ENCODE peak calls at places on chromosomes 4 and X, in seven cellular contexts. One of them, this sample, is unnamed. For H3K9me3, the result is how much of the 10 kb centered on the place peaks cover.

GRCh38 chr4:101813604-101814003 is 23.1 kb downstream of the BANK1 start:
- DNase-seq in GM23248: no peak
- DNase-seq in kidney: no peak
- DNase-seq in K562: no peak
- DNase-seq in neural progenitor cell: no peak
- DNase-seq in H9: no peak
- DNase-seq in keratinocyte: no peak
- DNase-seq in this sample: no peak

GRCh38 chr4:99471896-99472295 is 36.8 kb upstream of the ADH7 start:
- DNase-seq in H9: no peak
- DNase-seq in kidney: no peak
- DNase-seq in GM23248: no peak
- DNase-seq in neural progenitor cell: no peak
- DNase-seq in keratinocyte: no peak
- DNase-seq in K562: no peak
- DNase-seq in this sample: no peak

GRCh38 chr4:170106899-170107298 is 17.1 kb upstream of the AADAT start:
- DNase-seq in GM23248: no peak
- DNase-seq in keratinocyte: no peak
- DNase-seq in K562: no peak
- DNase-seq in kidney: no peak
- DNase-seq in H9: no peak
- DNase-seq in neural progenitor cell: no peak
- DNase-seq in this sample: no peak

GRCh38 chr4:139564502-139564901 is 8.5 kb upstream of the SETD7 start:
- DNase-seq in H9: no peak
- DNase-seq in K562: no peak
- DNase-seq in neural progenitor cell: no peak
- DNase-seq in keratinocyte: no peak
- DNase-seq in GM23248: no peak
- DNase-seq in kidney: no peak
- DNase-seq in this sample: no peak

GRCh38 chr4:5037553-5038551 is 13.4 kb upstream of the STK32B start:
- DNase-seq in kidney: no peak
- DNase-seq in GM23248: peak
- DNase-seq in neural progenitor cell: no peak
- DNase-seq in H9: no peak
- DNase-seq in keratinocyte: peak
- DNase-seq in K562: peak
- DNase-seq in this sample: no peak

GRCh38 chrX:74119016-74119910 is 184.7 kb upstream of the ZCCHC13 start:
- DNase-seq in neural progenitor cell: no peak
- DNase-seq in K562: no peak
- DNase-seq in GM23248: peak
- DNase-seq in kidney: no peak
- DNase-seq in keratinocyte: peak
- DNase-seq in H9: no peak
- DNase-seq in this sample: no peak

GRCh38 chr4:94588900-94589693 is 137.4 kb downstream of the PDLIM5 start:
- DNase-seq in keratinocyte: no peak
- DNase-seq in GM23248: peak
- DNase-seq in neural progenitor cell: no peak
- DNase-seq in H9: no peak
- DNase-seq in K562: no peak
- DNase-seq in kidney: no peak
- DNase-seq in this sample: no peak

GRCh38 chrX:22247169-22247568 is 25.5 kb upstream of the CBLL2 start:
- DNase-seq in kidney: no peak
- DNase-seq in neural progenitor cell: no peak
- DNase-seq in keratinocyte: peak
- DNase-seq in GM23248: peak
- DNase-seq in H9: no peak
- DNase-seq in K562: no peak
- DNase-seq in this sample: no peak

GRCh38 chrX:51837926-51838325 is 55.5 kb upstream of the MAGED1 start:
- DNase-seq in kidney: no peak
- DNase-seq in H9: no peak
- DNase-seq in GM23248: peak
- DNase-seq in neural progenitor cell: no peak
- DNase-seq in K562: no peak
- DNase-seq in keratinocyte: no peak
- DNase-seq in this sample: no peak

GRCh38 chrX:129193357-129193756 is 329.9 kb downstream of the SMARCA1 start:
- DNase-seq in GM23248: no peak
- DNase-seq in neural progenitor cell: no peak
- DNase-seq in keratinocyte: no peak
- DNase-seq in K562: no peak
- DNase-seq in kidney: no peak
- DNase-seq in H9: no peak
- DNase-seq in this sample: no peak

GRCh38 chr4:67106846-67107467 is 438.3 kb downstream of the CENPC start:
- DNase-seq in kidney: no peak
- DNase-seq in keratinocyte: no peak
- DNase-seq in GM23248: no peak
- DNase-seq in H9: no peak
- DNase-seq in K562: no peak
- DNase-seq in neural progenitor cell: peak
- DNase-seq in this sample: no peak

GRCh38 chrX:117835034-117835433 is 281.6 kb downstream of the KLHL13 start:
- DNase-seq in keratinocyte: no peak
- DNase-seq in GM23248: no peak
- DNase-seq in neural progenitor cell: peak
- DNase-seq in H9: peak
- DNase-seq in K562: no peak
- DNase-seq in kidney: peak
- DNase-seq in this sample: no peak

GRCh38 chr4:111074523-111075114 is 451.7 kb upstream of the PITX2 start:
- DNase-seq in kidney: peak
- DNase-seq in keratinocyte: no peak
- DNase-seq in GM23248: no peak
- DNase-seq in neural progenitor cell: peak
- DNase-seq in K562: no peak
- DNase-seq in H9: peak
- DNase-seq in this sample: no peak

GRCh38 chr4:106978046-106978774 is 57.9 kb downstream of the DKK2 start:
- DNase-seq in K562: no peak
- DNase-seq in keratinocyte: no peak
- DNase-seq in H9: peak
- DNase-seq in neural progenitor cell: peak
- DNase-seq in kidney: no peak
- DNase-seq in GM23248: no peak
- DNase-seq in this sample: peak

GRCh38 chr4:19636451-19636850 is 615.3 kb upstream of the SLIT2 start:
- DNase-seq in K562: no peak
- DNase-seq in neural progenitor cell: no peak
- DNase-seq in keratinocyte: no peak
- DNase-seq in kidney: no peak
- DNase-seq in GM23248: peak
- DNase-seq in H9: no peak
- DNase-seq in this sample: no peak

GRCh38 chr4:184317234-184317918 is 99.7 kb upstream of the ENPP6 start:
- DNase-seq in GM23248: no peak
- DNase-seq in keratinocyte: no peak
- DNase-seq in H9: peak
- DNase-seq in neural progenitor cell: no peak
- DNase-seq in kidney: no peak
- DNase-seq in K562: no peak
- DNase-seq in this sample: no peak

GRCh38 chrX:132837126-132837525 is 121.3 kb downstream of the HS6ST2 start:
- DNase-seq in K562: no peak
- DNase-seq in keratinocyte: peak
- DNase-seq in kidney: no peak
- DNase-seq in H9: no peak
- DNase-seq in neural progenitor cell: no peak
- DNase-seq in GM23248: peak
- DNase-seq in this sample: no peak

GRCh38 chr4:48570646-48571220 is 80.7 kb downstream of the ZAR1 start:
- DNase-seq in keratinocyte: no peak
- DNase-seq in GM23248: peak
- DNase-seq in kidney: no peak
- DNase-seq in K562: no peak
- DNase-seq in neural progenitor cell: no peak
- DNase-seq in H9: no peak
- DNase-seq in this sample: no peak

GRCh38 chr4:130073145-130073790 is 977.3 kb downstream of the C4orf33 start:
- DNase-seq in H9: no peak
- DNase-seq in GM23248: no peak
- DNase-seq in keratinocyte: no peak
- DNase-seq in kidney: no peak
- DNase-seq in K562: no peak
- DNase-seq in neural progenitor cell: no peak
- DNase-seq in this sample: no peak

GRCh38 chr4:156111706-156112105 is 158.0 kb upstream of the CTSO start:
- DNase-seq in kidney: no peak
- DNase-seq in keratinocyte: no peak
- DNase-seq in GM23248: no peak
- DNase-seq in H9: no peak
- DNase-seq in neural progenitor cell: no peak
- DNase-seq in K562: no peak
- DNase-seq in this sample: no peak

GRCh38 chr4:107034982-107035710 is 967 bp downstream of the DKK2 start:
- DNase-seq in kidney: peak
- DNase-seq in neural progenitor cell: peak
- DNase-seq in GM23248: peak
- DNase-seq in K562: no peak
- DNase-seq in keratinocyte: no peak
- DNase-seq in H9: peak
- DNase-seq in this sample: no peak

GRCh38 chrX:65034292-65034640 is 58.0 kb upstream of the ZC4H2 start:
- DNase-seq in K562: no peak
- DNase-seq in keratinocyte: no peak
- DNase-seq in GM23248: peak
- DNase-seq in neural progenitor cell: peak
- DNase-seq in kidney: no peak
- DNase-seq in H9: no peak
- DNase-seq in this sample: no peak

GRCh38 chr4:20323991-20324390 is 72.3 kb downstream of the SLIT2 start:
- DNase-seq in keratinocyte: no peak
- DNase-seq in H9: no peak
- DNase-seq in K562: no peak
- DNase-seq in GM23248: no peak
- DNase-seq in kidney: no peak
- DNase-seq in neural progenitor cell: no peak
- DNase-seq in this sample: no peak

GRCh38 chr4:140372607-140373327 is 679 bp upstream of the SCOC start:
- DNase-seq in keratinocyte: no peak
- DNase-seq in H9: no peak
- DNase-seq in neural progenitor cell: peak
- DNase-seq in kidney: no peak
- DNase-seq in K562: peak
- DNase-seq in GM23248: peak
- DNase-seq in this sample: no peak

GRCh38 chr4:40990202-40990898 is 224.0 kb downstream of the APBB2 start:
- DNase-seq in K562: no peak
- DNase-seq in keratinocyte: peak
- DNase-seq in kidney: no peak
- DNase-seq in GM23248: peak
- DNase-seq in H9: no peak
- DNase-seq in neural progenitor cell: no peak
- DNase-seq in this sample: no peak
- H3K9ac ChIP-seq in K562: no peak
- H3K9ac ChIP-seq in keratinocyte: peak
- H3K9ac ChIP-seq in kidney: no peak
- H3K9ac ChIP-seq in GM23248: peak
- H3K9ac ChIP-seq in H9: no peak
- H3K9ac ChIP-seq in neural progenitor cell: no peak
- H3K9ac ChIP-seq in this sample: no peak

DNA sequence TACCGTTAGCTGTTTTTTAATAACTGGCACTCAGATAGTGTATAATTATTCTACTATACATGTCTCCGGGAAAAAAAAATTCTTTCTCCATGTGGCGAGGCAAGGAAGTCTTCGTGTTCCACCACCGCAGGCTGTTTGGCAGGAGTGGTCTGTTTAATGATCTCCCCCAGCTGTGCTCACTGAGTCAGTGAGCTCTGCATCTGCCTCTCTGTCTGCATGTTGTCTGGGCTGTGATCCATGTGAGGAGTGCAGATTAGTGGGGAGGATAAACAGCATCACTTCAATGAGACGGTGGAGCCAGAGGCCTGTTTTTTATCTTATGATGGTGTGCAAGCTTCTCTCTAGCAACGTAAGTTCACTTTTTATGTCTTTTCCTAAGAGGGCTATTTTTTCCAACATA is 69.8 kb downstream of the RPS3A start:
- DNase-seq in keratinocyte: no peak
- DNase-seq in neural progenitor cell: peak
- DNase-seq in H9: no peak
- DNase-seq in GM23248: peak
- DNase-seq in kidney: peak
- DNase-seq in K562: no peak
- DNase-seq in this sample: no peak
- H3K9me3 ChIP-seq in keratinocyte: under half
- H3K9me3 ChIP-seq in neural progenitor cell: under half
- H3K9me3 ChIP-seq in H9: under half
- H3K9me3 ChIP-seq in GM23248: under half
- H3K9me3 ChIP-seq in kidney: under half
- H3K9me3 ChIP-seq in K562: under half
- H3K9me3 ChIP-seq in this sample: under half

DNA sequence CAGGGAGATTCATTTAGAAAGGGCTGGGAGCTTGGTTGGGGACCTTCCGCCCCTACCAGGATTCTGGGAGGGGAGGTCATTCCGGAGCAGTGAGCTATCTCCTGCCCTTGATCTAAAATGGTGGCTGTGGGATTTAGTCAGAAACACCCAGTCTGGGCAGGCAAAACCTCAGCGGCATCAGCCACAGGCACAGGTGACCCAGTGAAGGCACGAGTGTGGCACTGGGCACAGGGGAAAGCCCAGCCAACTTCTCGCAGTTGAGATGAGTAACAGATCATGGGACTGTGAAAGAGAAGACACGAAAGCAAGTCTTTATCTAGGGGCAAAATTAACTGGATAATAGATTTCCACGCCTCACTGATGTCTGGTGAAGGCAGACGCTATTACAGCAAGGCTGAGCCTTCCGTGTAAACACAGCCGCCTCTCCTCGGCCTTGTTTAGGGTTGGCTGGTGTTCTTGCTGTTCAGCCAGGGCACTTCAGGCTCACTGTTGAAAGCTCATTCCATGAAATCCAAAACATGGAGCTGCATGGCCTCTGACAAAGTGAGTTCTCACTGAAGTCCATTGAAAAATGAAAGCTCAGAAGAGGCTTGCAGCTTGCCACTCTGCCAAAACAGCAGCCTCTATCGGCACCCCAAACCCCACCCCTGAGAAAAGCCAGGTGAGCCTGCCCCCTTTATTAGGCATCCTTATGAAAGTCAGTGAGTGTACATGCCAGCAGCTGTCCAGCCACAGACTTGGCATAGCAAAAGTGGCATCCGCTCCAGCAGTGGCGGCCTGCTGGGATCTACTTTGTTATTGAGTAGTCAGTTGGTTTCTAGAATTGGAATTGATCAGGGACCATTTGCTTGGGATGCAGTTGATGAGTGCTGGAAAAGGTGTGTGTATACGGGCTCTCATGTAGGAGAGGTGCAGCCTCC is 102.3 kb upstream of the MTM1 start:
- DNase-seq in GM23248: no peak
- DNase-seq in kidney: no peak
- DNase-seq in K562: no peak
- DNase-seq in keratinocyte: no peak
- DNase-seq in H9: no peak
- DNase-seq in neural progenitor cell: no peak
- DNase-seq in this sample: no peak
- H3K9ac ChIP-seq in GM23248: no peak
- H3K9ac ChIP-seq in kidney: no peak
- H3K9ac ChIP-seq in K562: no peak
- H3K9ac ChIP-seq in keratinocyte: no peak
- H3K9ac ChIP-seq in H9: no peak
- H3K9ac ChIP-seq in neural progenitor cell: no peak
- H3K9ac ChIP-seq in this sample: no peak

GRCh38 chr4:34850426-34850825 is 1393.9 kb downstream of the ARAP2 start:
- DNase-seq in kidney: no peak
- DNase-seq in H9: no peak
- DNase-seq in K562: no peak
- DNase-seq in neural progenitor cell: no peak
- DNase-seq in keratinocyte: no peak
- DNase-seq in GM23248: no peak
- DNase-seq in this sample: no peak
- H3K9me3 ChIP-seq in kidney: under half
- H3K9me3 ChIP-seq in H9: under half
- H3K9me3 ChIP-seq in K562: under half
- H3K9me3 ChIP-seq in neural progenitor cell: under half
- H3K9me3 ChIP-seq in keratinocyte: under half
- H3K9me3 ChIP-seq in GM23248: under half
- H3K9me3 ChIP-seq in this sample: under half

This sample was measured in NT2/D1.